ENCODE peak calls at places on chromosomes 16 and 17, in five cellular contexts. N is hepatocyte, G is IMR-90, H is astrocyte, P is neural progenitor cell. F is an unnamed sample.

GRCh38 chr16:12132290-12132689 is 155.8 kb downstream of the SNX29 start:
- DNase-seq in N (peak; percentile 50), H (no peak), P (no peak), G (peak; percentile 80), F (no peak)

GRCh38 chr16:67528222-67528869 is at the start of gene RIPOR1:
- DNase-seq in P (peak; percentile 80), N (peak; percentile 77), G (no peak), H (no peak), F (peak; percentile 56)

GRCh38 chr17:60155427-60155814 is 5.6 kb downstream of the CA4 start:
- DNase-seq in P (no peak), H (no peak), G (no peak), N (no peak), F (no peak)

GRCh38 chr16:65142276-65142675 is 20.4 kb upstream of the CDH11 start:
- DNase-seq in G (peak; percentile 16), P (no peak), N (no peak), H (peak; percentile 24), F (no peak)

GRCh38 chr16:19429271-19429670 is 11.6 kb downstream of the TMC5 start:
- DNase-seq in N (no peak), H (no peak), G (no peak), P (no peak), F (no peak)

GRCh38 chr16:9039208-9039607 is 52.2 kb upstream of the HAPSTR1 start:
- DNase-seq in G (peak; percentile 55), H (peak; percentile 36), N (no peak), P (peak; percentile 23), F (peak; percentile 58)

GRCh38 chr17:5562661-5563360 is 21.5 kb downstream of the NLRP1 start:
- DNase-seq in H (no peak), N (no peak), G (no peak), P (no peak), F (no peak)

GRCh38 chr17:34347063-34347462 is 9.2 kb upstream of the CCL13 start:
- DNase-seq in H (no peak), P (no peak), G (no peak), N (no peak), F (no peak)

GRCh38 chr16:14490281-14490680 is 139.8 kb downstream of the PARN start:
- DNase-seq in P (no peak), G (no peak), N (no peak), H (no peak), F (no peak)

GRCh38 chr16:7615565-7615964 is 282.9 kb downstream of the RBFOX1 start:
- DNase-seq in P (no peak), H (no peak), G (no peak), N (no peak), F (no peak)

GRCh38 chr17:6755281-6755680 is 565 bp upstream of the XAF1 start:
- DNase-seq in H (no peak), G (no peak), P (peak; percentile 18), N (peak; percentile 40), F (no peak)

GRCh38 chr17:258045-258734 is 76.7 kb upstream of the DOC2B start:
- DNase-seq in G (no peak), P (no peak), N (no peak), H (no peak), F (no peak)

GRCh38 chr17:50487213-50488096 is 8.8 kb downstream of the RSAD1 start:
- DNase-seq in N (no peak), G (peak; percentile 12), P (no peak), H (no peak), F (no peak)

GRCh38 chr16:84484579-84485254 is 19.7 kb downstream of the MEAK7 start:
- DNase-seq in P (peak; percentile 55), H (peak; percentile 23), G (peak; percentile 74), N (peak; percentile 70), F (no peak)

DNA sequence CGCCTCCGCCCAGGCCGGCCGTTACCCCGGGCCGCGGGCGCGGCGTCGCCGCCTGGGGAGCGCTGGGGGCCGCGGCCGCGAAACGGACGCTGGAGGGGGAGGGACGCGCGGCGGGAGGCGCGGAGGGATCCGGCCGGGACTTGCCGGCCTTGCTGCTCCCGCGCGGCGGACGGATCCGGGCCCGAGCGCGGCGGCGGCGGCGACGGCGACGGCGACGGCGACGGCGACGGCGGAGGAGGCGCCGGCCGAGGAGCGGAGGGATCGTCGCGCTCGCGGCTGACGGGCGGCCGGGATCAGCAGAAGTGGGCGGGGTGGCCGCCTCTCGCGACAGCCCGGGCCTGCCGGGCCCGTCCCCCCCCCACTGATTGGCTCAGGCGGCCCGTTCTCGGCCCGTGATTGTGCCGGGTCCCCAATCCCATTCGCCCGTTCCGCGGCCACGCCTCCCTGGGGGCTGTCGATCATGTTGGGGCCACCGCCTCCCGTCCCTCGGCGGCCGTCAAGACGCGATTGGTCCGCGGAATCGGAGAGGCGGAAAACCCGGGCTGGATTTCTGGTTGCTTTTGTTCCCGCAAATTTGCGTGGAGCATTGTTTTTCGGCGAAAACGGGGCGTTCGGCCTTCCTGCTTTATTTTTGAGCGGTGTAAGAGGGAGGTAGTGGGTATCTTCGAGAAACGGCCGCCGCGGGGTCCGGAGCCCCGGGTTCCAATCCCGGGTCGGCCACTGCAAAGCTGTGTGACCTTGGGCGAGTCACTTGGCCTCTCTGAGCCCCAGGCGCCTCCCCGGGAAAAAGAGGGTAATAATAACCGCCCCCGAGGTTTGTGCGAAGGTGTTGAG is at the start of gene ZCCHC14:
- DNase-seq in N (peak; percentile 99), G (peak; percentile 98), P (peak; percentile 100), H (peak; percentile 96), F (no peak)
- TF ChIP-seq CTCF in N (no peak), G (no peak), P (no peak), H (no peak), F (no peak)

DNA sequence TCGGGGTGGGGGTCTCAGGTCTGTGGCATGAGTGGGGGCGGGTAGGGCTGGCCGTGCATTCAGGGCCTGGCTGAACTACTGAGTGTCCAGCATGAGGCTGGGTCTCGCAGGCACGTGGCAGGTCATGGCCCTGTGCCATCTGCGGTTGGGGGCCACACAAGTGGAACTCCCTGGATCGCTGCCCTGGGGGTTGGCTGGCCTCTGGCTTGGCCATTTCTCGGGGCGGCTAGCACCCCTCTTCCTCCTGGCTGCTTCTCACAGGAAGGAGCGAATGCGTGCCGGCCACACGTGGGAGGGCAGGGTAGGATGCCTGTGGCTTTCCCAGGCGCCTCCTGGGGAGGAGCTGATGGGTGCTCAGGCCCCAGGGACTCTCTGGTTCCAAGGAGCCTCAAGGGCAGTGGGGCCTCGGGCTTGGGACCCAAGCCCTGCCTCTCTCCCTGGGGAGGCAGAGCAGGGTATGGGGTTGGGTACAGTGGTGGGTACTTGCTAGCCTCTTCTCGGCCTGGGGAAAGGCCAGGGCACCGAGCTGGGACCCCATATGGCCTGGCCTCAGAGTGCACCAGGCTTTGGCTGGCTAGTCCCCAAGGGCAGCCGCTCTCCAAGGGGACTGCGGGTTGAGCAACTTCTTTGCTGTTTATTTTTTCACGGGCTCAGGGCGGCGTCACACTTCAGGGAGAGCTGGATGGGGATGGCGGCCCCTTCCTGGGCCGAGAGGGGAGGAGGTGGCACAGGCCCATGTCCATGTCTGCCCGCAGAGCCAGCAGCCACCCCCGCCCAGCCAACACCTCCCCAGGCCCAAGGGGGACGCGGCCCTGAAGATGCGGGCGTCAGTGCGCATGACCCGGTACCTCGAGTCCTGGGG is 37.5 kb downstream of the ADCY7 start:
- DNase-seq in H (peak; percentile 82), P (no peak), N (no peak), G (peak; percentile 70), F (no peak)
- H4K20me1 ChIP-seq in H (no peaks in the 10 kb centered on the region), P (no peaks in the 10 kb centered on the region), N (no peaks in the 10 kb centered on the region), G (no peaks in the 10 kb centered on the region), F (peaks cover 6% of the 10 kb centered on the region)

GRCh38 chr17:77332981-77333685 is 192.4 kb downstream of the SEC14L1 start:
- DNase-seq in H (peak; percentile 94), N (no peak), G (peak; percentile 92), P (no peak), F (no peak)
- H3K4me3 ChIP-seq in H (no peak overlapping the region), N (no peak overlapping the region), G (no peak overlapping the region), P (no peak overlapping the region), F (no peak overlapping the region)

DNA sequence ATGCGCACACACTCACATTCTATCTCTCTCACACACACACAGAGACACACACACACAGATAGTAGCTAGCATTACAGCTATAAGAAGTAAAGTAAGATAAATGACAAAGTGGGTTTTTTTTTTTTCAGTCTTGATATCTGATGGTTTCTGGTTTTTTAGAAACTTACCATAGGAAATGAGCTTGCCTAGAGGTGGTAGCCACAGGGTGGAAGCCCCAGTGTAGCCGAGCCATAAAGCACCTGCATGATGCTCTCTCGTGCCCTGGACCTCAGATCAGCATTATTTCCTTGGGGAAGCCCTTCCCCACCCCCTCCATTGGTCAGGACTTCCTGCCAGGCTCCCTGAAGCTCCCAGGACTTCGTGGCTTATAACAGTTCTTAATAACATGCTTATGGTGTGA is 264.3 kb upstream of the C16orf82 start:
- DNase-seq in G (no peak), P (no peak), N (no peak), H (no peak), F (no peak)
- TF ChIP-seq CTCF in G (no peak), P (no peak), N (no peak), H (no peak), F (no peak)

GRCh38 chr16:82197540-82198240 is 27.7 kb upstream of the MPHOSPH6 start:
- DNase-seq in G (no peak), N (no peak), P (no peak), H (no peak), F (no peak)

GRCh38 chr16:82187829-82188228 is 17.8 kb upstream of the MPHOSPH6 start:
- DNase-seq in H (no peak), P (no peak), N (no peak), G (no peak), F (no peak)

GRCh38 chr16:82195917-82196494 is 26.0 kb upstream of the MPHOSPH6 start:
- DNase-seq in P (no peak), N (no peak), G (no peak), H (no peak), F (no peak)

GRCh38 chr16:82194076-82194475 is 24.1 kb upstream of the MPHOSPH6 start:
- DNase-seq in P (no peak), G (no peak), N (no peak), H (no peak), F (no peak)

GRCh38 chr16:82192665-82193064 is 22.6 kb upstream of the MPHOSPH6 start:
- DNase-seq in H (peak; percentile 22), N (no peak), G (peak; percentile 88), P (no peak), F (no peak)
- H4K20me1 ChIP-seq in H (no peaks in the 10 kb centered on the region), N (no peaks in the 10 kb centered on the region), G (no peaks in the 10 kb centered on the region), P (no peaks in the 10 kb centered on the region), F (no peaks in the 10 kb centered on the region)

F was measured in DND-41.